ENCODE peak calls at places on chromosomes 1 and 21, in nine cellular contexts. G is stimulated activated CD8-positive, alpha-beta memory T cell treated with anti-CD3 and anti-CD28 coated beads, Interleukin-7, amount 100 ng/mL, for 24 hours; Y is kidney tubule cell; R is T-helper 2 cell; T is NCI-H2029 treated with DMSO at 0.1 percent for 48 hours; K is endothelial cell; Z is nephron progenitor cell; B is NCI-H146; Q is neuronal stem cell. E is an unnamed sample.

GRCh38 chr1:58585591-58586151 is 8.6 kb upstream of the TACSTD2 start:
- DNase-seq in Q (no peak), G (no peak), Z (no peak), T (no peak), Y (peak), R (no peak), K (no peak), B (no peak), E (peak)

GRCh38 chr1:108107658-108108057 is 92.5 kb downstream of the SLC25A24 start:
- DNase-seq in G (no peak), K (no peak), B (no peak), R (no peak), T (no peak), Y (peak), Q (no peak), Z (no peak), E (no peak)

GRCh38 chr1:90990779-90991178 is 31.1 kb downstream of the ZNF644 start:
- DNase-seq in Q (no peak), K (no peak), Y (no peak), Z (no peak), B (no peak), R (no peak), G (no peak), T (no peak), E (no peak)

GRCh38 chr1:86154581-86155060 is 2.0 kb downstream of the COL24A1 start:
- DNase-seq in K (peak), Y (no peak), R (no peak), T (no peak), Z (peak), B (no peak), G (no peak), Q (peak), E (peak)

GRCh38 chr1:84613026-84613425 is 38.8 kb upstream of the CTBS start:
- DNase-seq in Z (no peak), Y (no peak), B (no peak), G (no peak), Q (no peak), T (no peak), R (no peak), K (no peak), E (no peak)

GRCh38 chr1:3473381-3473844 is 18.9 kb downstream of the ARHGEF16 start:
- DNase-seq in B (no peak), K (no peak), G (no peak), T (no peak), Y (no peak), Q (no peak), R (no peak), Z (no peak), E (no peak)

GRCh38 chr21:41217656-41218380 is 49.9 kb downstream of the BACE2 start:
- DNase-seq in R (no peak), Z (peak), G (no peak), Y (no peak), T (no peak), B (no peak), K (no peak), Q (no peak), E (no peak)

GRCh38 chr1:58986996-58987767 is 203.3 kb upstream of the JUN start:
- DNase-seq in B (peak), R (no peak), Q (no peak), K (no peak), Z (no peak), G (no peak), Y (no peak), T (no peak), E (no peak)

GRCh38 chr1:27719286-27720251 is 6.2 kb upstream of the FAM76A start:
- DNase-seq in Y (no peak), G (no peak), Z (no peak), B (no peak), K (no peak), T (no peak), Q (no peak), R (no peak), E (peak)

GRCh38 chr1:228471154-228471761 is 15.9 kb upstream of the RNF187 start:
- DNase-seq in Z (no peak), G (no peak), Q (no peak), K (no peak), Y (no peak), R (no peak), T (no peak), B (no peak), E (no peak)

GRCh38 chr1:8448906-8449661 is 131.2 kb downstream of the SLC45A1 start:
- DNase-seq in Z (peak), B (no peak), K (no peak), T (no peak), Y (peak), R (no peak), G (no peak), Q (no peak), E (peak)

GRCh38 chr21:37829043-37829442 is 87.2 kb downstream of the KCNJ6 start:
- DNase-seq in Z (peak), B (no peak), Y (no peak), Q (no peak), K (no peak), T (no peak), G (no peak), R (no peak), E (no peak)

GRCh38 chr1:42943166-42943565 is 15.5 kb downstream of the SLC2A1 start:
- DNase-seq in K (no peak), Z (no peak), T (no peak), Q (no peak), Y (peak), G (no peak), B (no peak), R (no peak), E (no peak)

GRCh38 chr1:212607206-212607923 is 1.2 kb upstream of the ATF3 start:
- DNase-seq in B (peak), R (no peak), Q (no peak), Z (peak), Y (peak), G (no peak), K (no peak), T (peak), E (peak)

GRCh38 chr21:35420658-35421057 is 371.6 kb upstream of the RUNX1 start:
- DNase-seq in R (no peak), T (no peak), Z (no peak), B (no peak), Y (no peak), K (no peak), Q (no peak), G (no peak), E (no peak)

GRCh38 chr1:160267284-160267991 is 5.1 kb upstream of the DCAF8 start:
- DNase-seq in R (no peak), Q (no peak), Y (no peak), T (no peak), G (no peak), B (no peak), K (no peak), Z (no peak), E (no peak)

GRCh38 chr1:84913025-84913892 is 20.3 kb upstream of the LPAR3 start:
- DNase-seq in B (no peak), Y (peak), K (no peak), Z (no peak), Q (no peak), G (no peak), T (no peak), R (no peak), E (peak)

GRCh38 chr1:40948741-40949528 is 30.6 kb upstream of the CTPS1 start:
- DNase-seq in Z (peak), R (peak), K (peak), B (peak), T (peak), Q (peak), G (peak), Y (peak), E (peak)

GRCh38 chr1:2199042-2199810 is 4.7 kb upstream of the FAAP20 start:
- DNase-seq in G (peak), T (no peak), Y (peak), Z (peak), K (peak), B (peak), R (peak), Q (peak), E (peak)

GRCh38 chr1:7249516-7249915 is 464.3 kb downstream of the CAMTA1 start:
- DNase-seq in Z (no peak), Q (no peak), R (no peak), Y (peak), T (no peak), G (no peak), K (no peak), B (no peak), E (no peak)